ENCODE peak calls at places on chromosomes 16 and 17, in four cellular contexts. One of them, this sample, is unnamed.

GRCh38 chr17:67052720-67053437 is 8.5 kb downstream of the CACNG1 start:
- DNase-seq in K562: no peak
- DNase-seq in H1: no peak
- DNase-seq in HepG2: no peak
- DNase-seq in this sample: no peak

GRCh38 chr16:637081-638018 is 1.2 kb upstream of the METTL26 start:
- DNase-seq in H1: peak
- DNase-seq in HepG2: peak
- DNase-seq in K562: peak
- DNase-seq in this sample: peak

GRCh38 chr16:50213939-50214519 is 52.3 kb upstream of the ADCY7 start:
- DNase-seq in H1: no peak
- DNase-seq in HepG2: peak
- DNase-seq in K562: peak
- DNase-seq in this sample: peak

GRCh38 chr17:7880076-7880868 is 8.3 kb upstream of the CHD3 start:
- DNase-seq in H1: no peak
- DNase-seq in HepG2: no peak
- DNase-seq in K562: peak
- DNase-seq in this sample: no peak

GRCh38 chr17:68903294-68903693 is 51.9 kb downstream of the ABCA8 start:
- DNase-seq in K562: no peak
- DNase-seq in HepG2: no peak
- DNase-seq in H1: no peak
- DNase-seq in this sample: no peak

GRCh38 chr17:3959295-3959899 is 4.8 kb downstream of the ATP2A3 start:
- DNase-seq in HepG2: peak
- DNase-seq in K562: peak
- DNase-seq in H1: no peak
- DNase-seq in this sample: peak

GRCh38 chr17:73658821-73659220 is 14.6 kb upstream of the SDK2 start:
- DNase-seq in K562: no peak
- DNase-seq in HepG2: no peak
- DNase-seq in H1: no peak
- DNase-seq in this sample: no peak

GRCh38 chr16:24499193-24499814 is 40.1 kb upstream of the RBBP6 start:
- DNase-seq in HepG2: peak
- DNase-seq in H1: peak
- DNase-seq in K562: peak
- DNase-seq in this sample: peak

GRCh38 chr17:8463089-8463488 is 27.4 kb downstream of the NDEL1 start:
- DNase-seq in K562: no peak
- DNase-seq in HepG2: no peak
- DNase-seq in H1: no peak
- DNase-seq in this sample: no peak

GRCh38 chr16:85027968-85028637 is 508 bp downstream of the KIAA0513 start:
- DNase-seq in HepG2: no peak
- DNase-seq in K562: peak
- DNase-seq in H1: no peak
- DNase-seq in this sample: no peak

GRCh38 chr17:49822829-49823228 is 25.0 kb downstream of the TAC4 start:
- DNase-seq in K562: no peak
- DNase-seq in HepG2: no peak
- DNase-seq in H1: no peak
- DNase-seq in this sample: no peak
- TF ChIP-seq RAD21 in K562: no peak
- TF ChIP-seq RAD21 in HepG2: no peak
- TF ChIP-seq RAD21 in H1: no peak
- TF ChIP-seq RAD21 in this sample: no peak

DNA sequence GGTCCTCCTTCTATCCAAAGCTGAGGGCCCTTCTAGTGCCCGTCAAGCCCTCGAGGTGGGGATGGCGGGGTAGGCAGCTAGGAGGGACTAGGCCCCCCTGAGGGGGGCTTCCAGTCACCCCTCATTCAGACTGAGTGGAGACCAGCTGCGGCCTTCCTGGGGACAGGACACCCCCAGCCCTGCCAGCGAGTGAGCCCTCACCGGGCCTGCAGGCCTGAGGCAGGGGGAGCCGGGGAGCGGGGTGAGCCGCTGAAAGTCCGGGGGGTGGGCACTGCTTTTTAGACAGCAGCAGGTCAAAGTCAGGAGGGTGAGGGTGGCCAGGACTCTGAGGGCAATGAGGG is 8.7 kb upstream of the KREMEN2 start:
- DNase-seq in K562: no peak
- DNase-seq in HepG2: no peak
- DNase-seq in H1: no peak
- DNase-seq in this sample: no peak
- TF ChIP-seq RNF2 in K562: no peak
- TF ChIP-seq RNF2 in HepG2: no peak
- TF ChIP-seq RNF2 in H1: no peak
- TF ChIP-seq RNF2 in this sample: no peak

DNA sequence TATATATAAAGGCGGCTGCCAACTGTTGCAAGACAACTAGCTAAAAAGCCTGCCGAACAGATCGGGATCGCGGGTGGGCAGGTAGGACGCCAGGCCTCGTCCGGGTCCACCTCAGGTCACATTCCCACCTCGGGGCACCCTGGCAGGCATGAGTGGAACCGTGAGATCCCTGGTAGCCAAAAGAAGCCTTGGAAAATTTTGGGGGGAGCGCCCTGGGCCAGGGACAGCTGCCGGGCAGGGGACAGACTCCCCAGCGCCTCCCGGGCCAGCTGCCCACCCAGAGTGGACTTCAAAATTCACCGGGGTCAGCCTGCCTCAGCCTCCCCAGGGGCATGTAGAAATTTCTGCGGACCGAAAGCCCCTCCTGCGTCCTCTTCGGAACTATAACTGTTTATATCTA is 760.9 kb downstream of the KCNJ18 start:
- DNase-seq in HepG2: no peak
- DNase-seq in K562: no peak
- DNase-seq in H1: no peak
- DNase-seq in this sample: no peak
- TF ChIP-seq RAD21 in HepG2: no peak
- TF ChIP-seq RAD21 in K562: no peak
- TF ChIP-seq RAD21 in H1: no peak
- TF ChIP-seq RAD21 in this sample: no peak

GRCh38 chr17:18251204-18251603 is 7.3 kb downstream of the FLII start:
- DNase-seq in H1: no peak
- DNase-seq in K562: no peak
- DNase-seq in HepG2: no peak
- DNase-seq in this sample: no peak

GRCh38 chr17:18252160-18252559 is 6.4 kb downstream of the FLII start:
- DNase-seq in H1: no peak
- DNase-seq in HepG2: no peak
- DNase-seq in K562: no peak
- DNase-seq in this sample: no peak

GRCh38 chr17:18248811-18249210 is 9.7 kb downstream of the FLII start:
- DNase-seq in HepG2: no peak
- DNase-seq in H1: no peak
- DNase-seq in K562: no peak
- DNase-seq in this sample: no peak

GRCh38 chr17:18250708-18251107 is 7.8 kb downstream of the FLII start:
- DNase-seq in H1: no peak
- DNase-seq in K562: no peak
- DNase-seq in HepG2: no peak
- DNase-seq in this sample: no peak

GRCh38 chr17:18250259-18250658 is 8.3 kb downstream of the FLII start:
- DNase-seq in HepG2: no peak
- DNase-seq in H1: no peak
- DNase-seq in K562: no peak
- DNase-seq in this sample: no peak
- TF ChIP-seq RNF2 in HepG2: no peak
- TF ChIP-seq RNF2 in H1: no peak
- TF ChIP-seq RNF2 in K562: no peak
- TF ChIP-seq RNF2 in this sample: no peak

GRCh38 chr17:37385439-37385990 is 9.7 kb downstream of the C17orf78 start:
- DNase-seq in H1: no peak
- DNase-seq in K562: no peak
- DNase-seq in HepG2: no peak
- DNase-seq in this sample: no peak
- TF ChIP-seq RAD21 in H1: no peak
- TF ChIP-seq RAD21 in K562: no peak
- TF ChIP-seq RAD21 in HepG2: no peak
- TF ChIP-seq RAD21 in this sample: no peak

GRCh38 chr17:83119987-83120864 is 40.8 kb downstream of the METRNL start:
- DNase-seq in H1: no peak
- DNase-seq in HepG2: no peak
- DNase-seq in K562: no peak
- DNase-seq in this sample: peak
- TF ChIP-seq RNF2 in H1: no peak
- TF ChIP-seq RNF2 in HepG2: no peak
- TF ChIP-seq RNF2 in K562: no peak
- TF ChIP-seq RNF2 in this sample: no peak

GRCh38 chr17:75412455-75413317 is 7.2 kb upstream of the GRB2 start:
- DNase-seq in HepG2: peak
- DNase-seq in H1: peak
- DNase-seq in K562: peak
- DNase-seq in this sample: peak
- TF ChIP-seq RAD21 in HepG2: peak
- TF ChIP-seq RAD21 in H1: peak
- TF ChIP-seq RAD21 in K562: peak
- TF ChIP-seq RAD21 in this sample: peak

GRCh38 chr17:6305613-6306360 is 129.1 kb downstream of the AIPL1 start:
- DNase-seq in HepG2: no peak
- DNase-seq in K562: no peak
- DNase-seq in H1: no peak
- DNase-seq in this sample: no peak

GRCh38 chr17:6303664-6304063 is 131.3 kb downstream of the AIPL1 start:
- DNase-seq in K562: peak
- DNase-seq in HepG2: no peak
- DNase-seq in H1: peak
- DNase-seq in this sample: no peak

GRCh38 chr17:6306820-6307219 is 128.1 kb downstream of the AIPL1 start:
- DNase-seq in K562: no peak
- DNase-seq in HepG2: no peak
- DNase-seq in H1: no peak
- DNase-seq in this sample: no peak

GRCh38 chr17:6299275-6299674 is 135.6 kb downstream of the AIPL1 start:
- DNase-seq in HepG2: no peak
- DNase-seq in K562: no peak
- DNase-seq in H1: no peak
- DNase-seq in this sample: no peak

GRCh38 chr17:6304894-6305612 is 129.9 kb downstream of the AIPL1 start:
- DNase-seq in H1: no peak
- DNase-seq in HepG2: no peak
- DNase-seq in K562: no peak
- DNase-seq in this sample: no peak
- TF ChIP-seq RNF2 in H1: no peak
- TF ChIP-seq RNF2 in HepG2: no peak
- TF ChIP-seq RNF2 in K562: no peak
- TF ChIP-seq RNF2 in this sample: no peak

GRCh38 chr17:860805-861204 is 78.7 kb downstream of the MRM3 start:
- DNase-seq in K562: no peak
- DNase-seq in HepG2: no peak
- DNase-seq in H1: no peak
- DNase-seq in this sample: no peak
- TF ChIP-seq RAD21 in K562: no peak
- TF ChIP-seq RAD21 in HepG2: no peak
- TF ChIP-seq RAD21 in H1: no peak
- TF ChIP-seq RAD21 in this sample: no peak

DNA sequence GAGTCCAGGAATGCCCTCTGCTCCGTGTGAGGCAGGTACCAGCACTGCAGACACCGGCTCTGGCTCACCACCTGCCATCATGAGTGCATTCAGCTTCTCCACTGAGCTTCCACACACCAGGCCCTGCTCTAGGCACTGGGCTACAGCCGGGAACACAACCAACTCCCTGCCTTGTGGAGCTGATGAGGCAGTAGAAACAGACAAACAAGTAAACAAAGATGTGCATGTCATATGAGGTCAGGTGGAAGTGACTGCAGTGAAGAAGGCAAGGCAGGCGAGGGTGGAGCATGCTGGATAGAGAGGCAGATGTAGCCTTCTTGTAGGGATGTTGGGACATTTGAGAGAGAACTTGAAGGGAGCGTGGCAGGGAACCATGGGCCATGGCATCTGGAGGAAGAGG is 5.0 kb downstream of the NLRC5 start:
- DNase-seq in H1: no peak
- DNase-seq in K562: no peak
- DNase-seq in HepG2: no peak
- DNase-seq in this sample: no peak
- TF ChIP-seq RNF2 in H1: no peak
- TF ChIP-seq RNF2 in K562: no peak
- TF ChIP-seq RNF2 in HepG2: no peak
- TF ChIP-seq RNF2 in this sample: no peak

This sample was measured in A549.